ENCODE peak calls at places on chromosomes 7 and 10, in six cellular contexts. X, B, O, E, T and U are unnamed samples.

GRCh38 chr7:151917791-151918311 is 38.4 kb upstream of the GALNTL5 start:
- DNase-seq in X (no peak), B (no peak), O (no peak), E (peak; percentile 69), T (no peak), U (no peak)

GRCh38 chr10:17028843-17029580 is 100.6 kb downstream of the CUBN start:
- DNase-seq in X (no peak), B (no peak), O (no peak), E (no peak), T (no peak), U (no peak)

GRCh38 chr7:30272126-30272525 is 12.3 kb upstream of the ZNRF2 start:
- DNase-seq in X (no peak), B (no peak), O (no peak), E (no peak), T (no peak), U (no peak)

GRCh38 chr7:50614721-50615518 is 49.7 kb upstream of the DDC start:
- DNase-seq in X (no peak), B (no peak), O (no peak), E (no peak), T (no peak), U (no peak)

GRCh38 chr7:2321020-2321419 is 6.8 kb upstream of the SNX8 start:
- DNase-seq in X (no peak), B (no peak), O (no peak), E (no peak), T (no peak), U (no peak)

GRCh38 chr10:70579234-70580002 is 23.1 kb downstream of the PRF1 start:
- DNase-seq in X (no peak), B (no peak), O (no peak), E (no peak), T (no peak), U (no peak)

GRCh38 chr10:76864913-76865312 is 772.7 kb downstream of the KCNMA1 start:
- DNase-seq in X (no peak), B (no peak), O (no peak), E (no peak), T (no peak), U (no peak)

GRCh38 chr7:139618482-139619366 is 95.2 kb downstream of the CLEC2L start:
- DNase-seq in X (peak; percentile 44), B (peak; percentile 26), O (no peak), E (peak; percentile 60), T (no peak), U (no peak)

GRCh38 chr7:51304729-51305128 is 11.9 kb downstream of the COBL start:
- DNase-seq in X (no peak), B (no peak), O (no peak), E (no peak), T (no peak), U (no peak)

GRCh38 chr10:43901302-43901701 is 252.6 kb upstream of the ZNF32 start:
- DNase-seq in X (no peak), B (no peak), O (no peak), E (no peak), T (no peak), U (no peak)

GRCh38 chr10:119336599-119336998 is 129.2 kb downstream of the GRK5 start:
- DNase-seq in X (no peak), B (no peak), O (no peak), E (no peak), T (no peak), U (no peak)

GRCh38 chr7:131878777-131879176 is 322.3 kb upstream of the PODXL start:
- DNase-seq in X (no peak), B (no peak), O (no peak), E (peak; percentile 51), T (no peak), U (no peak)

GRCh38 chr10:70695241-70696030 is 23.1 kb downstream of the ADAMTS14 start:
- DNase-seq in X (no peak), B (no peak), O (no peak), E (no peak), T (no peak), U (no peak)

GRCh38 chr7:110253083-110253482 is 837.8 kb upstream of the LRRN3 start:
- DNase-seq in X (no peak), B (no peak), O (no peak), E (no peak), T (no peak), U (no peak)

GRCh38 chr7:108360058-108360800 is 96.0 kb downstream of the NRCAM start:
- DNase-seq in X (no peak), B (no peak), O (no peak), E (no peak), T (no peak), U (no peak)

GRCh38 chr10:125003901-125004467 is 62.1 kb downstream of the ZRANB1 start:
- DNase-seq in X (no peak), B (no peak), O (no peak), E (no peak), T (no peak), U (no peak)

GRCh38 chr7:42671627-42672026 is 240.2 kb downstream of the C7orf25 start:
- DNase-seq in X (no peak), B (no peak), O (no peak), E (peak; percentile 95), T (no peak), U (no peak)

GRCh38 chr7:158430308-158431034 is 157.2 kb downstream of the PTPRN2 start:
- DNase-seq in X (no peak), B (no peak), O (no peak), E (no peak), T (no peak), U (no peak)